ENCODE peak calls at places on chromosomes 2 and 18, in six cellular contexts. One of them, this sample, is unnamed.
A peak's percentile ranks its signal among the peaks of the same experiment; 100 is the strongest.

GRCh38 chr2:97911210-97911921 is 84.4 kb downstream of the TMEM131 start:
- DNase-seq in heart left ventricle: no peak
- DNase-seq in lower leg skin: no peak
- DNase-seq in cardiac muscle cell: no peak
- DNase-seq in upper lobe of right lung: no peak
- DNase-seq in AG10803: peak; percentile 10
- DNase-seq in this sample: peak; percentile 75

GRCh38 chr2:142724186-142724585 is 153.3 kb upstream of the KYNU start:
- DNase-seq in upper lobe of right lung: no peak
- DNase-seq in AG10803: no peak
- DNase-seq in lower leg skin: no peak
- DNase-seq in cardiac muscle cell: no peak
- DNase-seq in heart left ventricle: no peak
- DNase-seq in this sample: no peak

GRCh38 chr2:44010266-44010665 is 14.5 kb upstream of the LRPPRC start:
- DNase-seq in AG10803: no peak
- DNase-seq in heart left ventricle: no peak
- DNase-seq in lower leg skin: no peak
- DNase-seq in cardiac muscle cell: no peak
- DNase-seq in upper lobe of right lung: no peak
- DNase-seq in this sample: no peak

GRCh38 chr2:241636983-241637232 is at the start of gene THAP4:
- DNase-seq in AG10803: peak; percentile 82
- DNase-seq in cardiac muscle cell: peak; percentile 89
- DNase-seq in lower leg skin: no peak
- DNase-seq in upper lobe of right lung: peak; percentile 90
- DNase-seq in heart left ventricle: peak; percentile 79
- DNase-seq in this sample: no peak

GRCh38 chr2:201040867-201041628 is 30.4 kb downstream of the HYCC2 start:
- DNase-seq in lower leg skin: no peak
- DNase-seq in cardiac muscle cell: no peak
- DNase-seq in upper lobe of right lung: no peak
- DNase-seq in AG10803: no peak
- DNase-seq in heart left ventricle: no peak
- DNase-seq in this sample: no peak

GRCh38 chr2:176171331-176172006 is 14.4 kb downstream of the HOXD3 start:
- DNase-seq in AG10803: no peak
- DNase-seq in upper lobe of right lung: peak; percentile 67
- DNase-seq in lower leg skin: no peak
- DNase-seq in cardiac muscle cell: no peak
- DNase-seq in heart left ventricle: no peak
- DNase-seq in this sample: no peak

GRCh38 chr2:66426250-66427064 is 8.5 kb upstream of the MEIS1 start:
- DNase-seq in upper lobe of right lung: no peak
- DNase-seq in AG10803: no peak
- DNase-seq in lower leg skin: no peak
- DNase-seq in heart left ventricle: peak; percentile 23
- DNase-seq in cardiac muscle cell: peak; percentile 61
- DNase-seq in this sample: no peak

GRCh38 chr18:46278481-46279465 is 174.6 kb downstream of the HAUS1 start:
- DNase-seq in upper lobe of right lung: no peak
- DNase-seq in cardiac muscle cell: peak; percentile 19
- DNase-seq in lower leg skin: no peak
- DNase-seq in heart left ventricle: no peak
- DNase-seq in AG10803: peak; percentile 77
- DNase-seq in this sample: peak; percentile 65

GRCh38 chr2:5020451-5020850 is 671.7 kb upstream of the SOX11 start:
- DNase-seq in lower leg skin: no peak
- DNase-seq in AG10803: no peak
- DNase-seq in heart left ventricle: no peak
- DNase-seq in upper lobe of right lung: no peak
- DNase-seq in cardiac muscle cell: peak; percentile 25
- DNase-seq in this sample: no peak

GRCh38 chr18:77132369-77133050 is at the start of gene MBP:
- DNase-seq in lower leg skin: peak; percentile 64
- DNase-seq in AG10803: no peak
- DNase-seq in cardiac muscle cell: peak; percentile 53
- DNase-seq in heart left ventricle: peak; percentile 56
- DNase-seq in upper lobe of right lung: peak; percentile 94
- DNase-seq in this sample: no peak

GRCh38 chr2:176473177-176473576 is 203.9 kb downstream of the MTX2 start:
- DNase-seq in cardiac muscle cell: no peak
- DNase-seq in upper lobe of right lung: no peak
- DNase-seq in lower leg skin: peak; percentile 80
- DNase-seq in AG10803: peak; percentile 55
- DNase-seq in heart left ventricle: peak; percentile 35
- DNase-seq in this sample: peak; percentile 49

GRCh38 chr2:151334082-151334815 is 23.1 kb upstream of the TNFAIP6 start:
- DNase-seq in heart left ventricle: peak; percentile 28
- DNase-seq in upper lobe of right lung: no peak
- DNase-seq in cardiac muscle cell: no peak
- DNase-seq in lower leg skin: peak; percentile 25
- DNase-seq in AG10803: peak; percentile 96
- DNase-seq in this sample: peak; percentile 90

GRCh38 chr2:204538179-204539009 is 6.9 kb upstream of the PARD3B start:
- DNase-seq in lower leg skin: no peak
- DNase-seq in upper lobe of right lung: no peak
- DNase-seq in AG10803: peak; percentile 62
- DNase-seq in heart left ventricle: peak; percentile 29
- DNase-seq in cardiac muscle cell: peak; percentile 43
- DNase-seq in this sample: peak; percentile 89

GRCh38 chr2:56184500-56184996 is 758 bp downstream of the CCDC85A start:
- DNase-seq in heart left ventricle: peak; percentile 34
- DNase-seq in AG10803: no peak
- DNase-seq in upper lobe of right lung: peak; percentile 71
- DNase-seq in lower leg skin: no peak
- DNase-seq in cardiac muscle cell: peak; percentile 58
- DNase-seq in this sample: no peak

GRCh38 chr2:219249203-219249980 is 3.7 kb upstream of the TUBA4B start:
- DNase-seq in AG10803: peak; percentile 79
- DNase-seq in heart left ventricle: peak; percentile 82
- DNase-seq in cardiac muscle cell: no peak
- DNase-seq in upper lobe of right lung: peak; percentile 89
- DNase-seq in lower leg skin: peak; percentile 84
- DNase-seq in this sample: peak; percentile 84

GRCh38 chr2:150255528-150255927 is 231.9 kb downstream of the RND3 start:
- DNase-seq in lower leg skin: no peak
- DNase-seq in upper lobe of right lung: no peak
- DNase-seq in AG10803: peak; percentile 86
- DNase-seq in cardiac muscle cell: no peak
- DNase-seq in heart left ventricle: no peak
- DNase-seq in this sample: peak; percentile 41

GRCh38 chr18:45169610-45170009 is 445.7 kb upstream of the SLC14A2 start:
- DNase-seq in cardiac muscle cell: no peak
- DNase-seq in upper lobe of right lung: no peak
- DNase-seq in heart left ventricle: peak; percentile 56
- DNase-seq in lower leg skin: peak; percentile 40
- DNase-seq in AG10803: peak; percentile 95
- DNase-seq in this sample: peak; percentile 92

GRCh38 chr2:20091305-20091991 is 40.0 kb upstream of the LAPTM4A start:
- DNase-seq in cardiac muscle cell: no peak
- DNase-seq in upper lobe of right lung: no peak
- DNase-seq in AG10803: peak; percentile 97
- DNase-seq in heart left ventricle: peak; percentile 54
- DNase-seq in lower leg skin: peak; percentile 87
- DNase-seq in this sample: peak; percentile 86

GRCh38 chr2:173238385-173238784 is 116.3 kb upstream of the CDCA7 start:
- DNase-seq in cardiac muscle cell: no peak
- DNase-seq in upper lobe of right lung: no peak
- DNase-seq in heart left ventricle: no peak
- DNase-seq in lower leg skin: no peak
- DNase-seq in AG10803: no peak
- DNase-seq in this sample: no peak

GRCh38 chr2:84516234-84516986 is at the start of gene DNAH6:
- DNase-seq in cardiac muscle cell: peak; percentile 92
- DNase-seq in AG10803: peak; percentile 94
- DNase-seq in upper lobe of right lung: peak; percentile 95
- DNase-seq in lower leg skin: peak; percentile 94
- DNase-seq in heart left ventricle: peak; percentile 95
- DNase-seq in this sample: peak; percentile 92

GRCh38 chr18:22558945-22559385 is 141.2 kb upstream of the CTAGE1 start:
- DNase-seq in cardiac muscle cell: peak; percentile 75
- DNase-seq in lower leg skin: no peak
- DNase-seq in upper lobe of right lung: peak; percentile 72
- DNase-seq in heart left ventricle: peak; percentile 81
- DNase-seq in AG10803: peak; percentile 40
- DNase-seq in this sample: peak; percentile 83

GRCh38 chr2:165239826-165240618 is 808 bp downstream of the SCN2A start:
- DNase-seq in AG10803: no peak
- DNase-seq in lower leg skin: no peak
- DNase-seq in upper lobe of right lung: no peak
- DNase-seq in heart left ventricle: no peak
- DNase-seq in cardiac muscle cell: no peak
- DNase-seq in this sample: no peak

GRCh38 chr2:37916512-37917082 is 8.5 kb upstream of the RMDN2 start:
- DNase-seq in lower leg skin: peak; percentile 73
- DNase-seq in AG10803: peak; percentile 100
- DNase-seq in cardiac muscle cell: no peak
- DNase-seq in heart left ventricle: peak; percentile 77
- DNase-seq in upper lobe of right lung: no peak
- DNase-seq in this sample: peak; percentile 64

GRCh38 chr2:173831312-173832229 is 133.6 kb downstream of the SP3 start:
- DNase-seq in lower leg skin: peak; percentile 39
- DNase-seq in heart left ventricle: peak; percentile 84
- DNase-seq in cardiac muscle cell: peak; percentile 53
- DNase-seq in upper lobe of right lung: no peak
- DNase-seq in AG10803: peak; percentile 55
- DNase-seq in this sample: peak; percentile 84

GRCh38 chr2:15647622-15648590 is 56.2 kb downstream of the DDX1 start:
- DNase-seq in lower leg skin: no peak
- DNase-seq in upper lobe of right lung: no peak
- DNase-seq in heart left ventricle: no peak
- DNase-seq in AG10803: no peak
- DNase-seq in cardiac muscle cell: no peak
- DNase-seq in this sample: no peak

GRCh38 chr2:190996947-190997346 is 17.0 kb downstream of the STAT1 start:
- DNase-seq in upper lobe of right lung: no peak
- DNase-seq in AG10803: no peak
- DNase-seq in heart left ventricle: no peak
- DNase-seq in cardiac muscle cell: no peak
- DNase-seq in lower leg skin: no peak
- DNase-seq in this sample: no peak

GRCh38 chr2:200600549-200601212 is 14.9 kb downstream of the AOX1 start:
- DNase-seq in heart left ventricle: no peak
- DNase-seq in AG10803: no peak
- DNase-seq in cardiac muscle cell: no peak
- DNase-seq in upper lobe of right lung: no peak
- DNase-seq in lower leg skin: no peak
- DNase-seq in this sample: peak; percentile 85

GRCh38 chr18:59265246-59266018 is 7.8 kb downstream of the RAX start:
- DNase-seq in cardiac muscle cell: no peak
- DNase-seq in AG10803: no peak
- DNase-seq in heart left ventricle: no peak
- DNase-seq in lower leg skin: no peak
- DNase-seq in upper lobe of right lung: no peak
- DNase-seq in this sample: no peak

GRCh38 chr2:64228126-64228678 is 84.0 kb upstream of the PELI1 start:
- DNase-seq in lower leg skin: peak; percentile 71
- DNase-seq in cardiac muscle cell: peak; percentile 91
- DNase-seq in upper lobe of right lung: peak; percentile 91
- DNase-seq in heart left ventricle: peak; percentile 87
- DNase-seq in AG10803: peak; percentile 37
- DNase-seq in this sample: peak; percentile 67

GRCh38 chr2:174051741-174052638 is 86.8 kb upstream of the SP3 start:
- DNase-seq in cardiac muscle cell: peak; percentile 55
- DNase-seq in lower leg skin: no peak
- DNase-seq in AG10803: peak; percentile 65
- DNase-seq in heart left ventricle: no peak
- DNase-seq in upper lobe of right lung: no peak
- DNase-seq in this sample: peak; percentile 87

GRCh38 chr2:118431188-118431562 is 342.9 kb downstream of the INSIG2 start:
- DNase-seq in cardiac muscle cell: peak; percentile 13
- DNase-seq in upper lobe of right lung: no peak
- DNase-seq in AG10803: peak; percentile 33
- DNase-seq in lower leg skin: no peak
- DNase-seq in heart left ventricle: no peak
- DNase-seq in this sample: no peak

GRCh38 chr2:168434164-168434563 is 21.9 kb upstream of the CERS6 start:
- DNase-seq in lower leg skin: no peak
- DNase-seq in AG10803: no peak
- DNase-seq in upper lobe of right lung: no peak
- DNase-seq in cardiac muscle cell: peak; percentile 57
- DNase-seq in heart left ventricle: no peak
- DNase-seq in this sample: no peak

GRCh38 chr18:76633504-76634259 is 138.6 kb upstream of the ZNF516 start:
- DNase-seq in upper lobe of right lung: no peak
- DNase-seq in heart left ventricle: no peak
- DNase-seq in AG10803: no peak
- DNase-seq in lower leg skin: no peak
- DNase-seq in cardiac muscle cell: no peak
- DNase-seq in this sample: no peak

GRCh38 chr2:192190474-192190873 is 4.3 kb downstream of the TMEFF2 start:
- DNase-seq in AG10803: peak; percentile 45
- DNase-seq in lower leg skin: no peak
- DNase-seq in heart left ventricle: no peak
- DNase-seq in cardiac muscle cell: peak; percentile 28
- DNase-seq in upper lobe of right lung: no peak
- DNase-seq in this sample: peak; percentile 39
- TF ChIP-seq CTCF in AG10803: peak; percentile 63
- TF ChIP-seq CTCF in lower leg skin: no peak
- TF ChIP-seq CTCF in heart left ventricle: peak; percentile 18
- TF ChIP-seq CTCF in cardiac muscle cell: peak; percentile 68
- TF ChIP-seq CTCF in upper lobe of right lung: peak; percentile 28
- TF ChIP-seq CTCF in this sample: peak; percentile 53

DNA sequence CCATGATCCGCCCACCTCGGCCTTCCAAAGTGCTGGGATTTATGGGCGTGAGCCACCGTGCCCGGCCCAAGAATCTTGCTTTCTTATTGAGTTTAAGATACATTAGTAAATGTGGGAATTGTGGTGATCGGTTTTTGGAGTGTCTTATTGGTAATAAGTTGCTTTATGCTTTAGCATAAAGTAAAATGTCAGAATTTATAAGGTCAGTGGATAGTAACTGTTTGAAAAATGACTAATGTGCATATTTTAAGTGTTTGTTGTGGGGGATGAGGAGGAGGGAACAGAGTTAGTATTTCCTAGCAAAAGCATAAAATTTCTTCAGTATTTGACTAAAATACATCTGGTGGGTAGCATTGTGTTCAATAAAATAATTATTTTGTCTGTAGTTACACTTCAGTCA is 77.4 kb downstream of the SLC39A10 start:
- DNase-seq in heart left ventricle: no peak
- DNase-seq in cardiac muscle cell: no peak
- DNase-seq in AG10803: no peak
- DNase-seq in upper lobe of right lung: no peak
- DNase-seq in lower leg skin: no peak
- DNase-seq in this sample: no peak
- H3K4me3 ChIP-seq in heart left ventricle: no peak overlapping the region
- H3K4me3 ChIP-seq in cardiac muscle cell: no peak overlapping the region
- H3K4me3 ChIP-seq in AG10803: no peak overlapping the region
- H3K4me3 ChIP-seq in upper lobe of right lung: no peak overlapping the region
- H3K4me3 ChIP-seq in lower leg skin: no peak overlapping the region
- H3K4me3 ChIP-seq in this sample: no peak overlapping the region

GRCh38 chr2:31151501-31151900 is 13.3 kb upstream of the GALNT14 start:
- DNase-seq in heart left ventricle: no peak
- DNase-seq in cardiac muscle cell: peak; percentile 15
- DNase-seq in lower leg skin: no peak
- DNase-seq in upper lobe of right lung: no peak
- DNase-seq in AG10803: no peak
- DNase-seq in this sample: no peak
- TF ChIP-seq CTCF in heart left ventricle: no peak
- TF ChIP-seq CTCF in cardiac muscle cell: no peak
- TF ChIP-seq CTCF in lower leg skin: no peak
- TF ChIP-seq CTCF in upper lobe of right lung: no peak
- TF ChIP-seq CTCF in AG10803: no peak
- TF ChIP-seq CTCF in this sample: no peak

GRCh38 chr2:148596033-148596432 is 48.5 kb upstream of the EPC2 start:
- DNase-seq in cardiac muscle cell: no peak
- DNase-seq in AG10803: no peak
- DNase-seq in lower leg skin: no peak
- DNase-seq in upper lobe of right lung: no peak
- DNase-seq in heart left ventricle: no peak
- DNase-seq in this sample: no peak
- H3K4me3 ChIP-seq in cardiac muscle cell: no peak overlapping the region
- H3K4me3 ChIP-seq in AG10803: no peak overlapping the region
- H3K4me3 ChIP-seq in lower leg skin: no peak overlapping the region
- H3K4me3 ChIP-seq in upper lobe of right lung: no peak overlapping the region
- H3K4me3 ChIP-seq in heart left ventricle: no peak overlapping the region
- H3K4me3 ChIP-seq in this sample: no peak overlapping the region